ENCODE peak calls at places on chromosomes 12 and 14, in four cellular contexts. One of them, this sample, is unnamed.

GRCh38 chr14:104104006-104104901 is 18.8 kb downstream of the ASPG start:
- DNase-seq in GM04504: no peak
- DNase-seq in fibroblast of lung: no peak
- DNase-seq in stimulated activated CD4-positive, alpha-beta T cell treated with anti-CD3 and anti-CD28 coated beads, TNF-alpha, amount 100 ng/mL, for 24 hours: no peak
- DNase-seq in this sample: no peak

GRCh38 chr12:92297932-92298681 is 152.5 kb upstream of the BTG1 start:
- DNase-seq in GM04504: peak
- DNase-seq in fibroblast of lung: peak
- DNase-seq in stimulated activated CD4-positive, alpha-beta T cell treated with anti-CD3 and anti-CD28 coated beads, TNF-alpha, amount 100 ng/mL, for 24 hours: no peak
- DNase-seq in this sample: no peak

GRCh38 chr14:95305940-95306339 is 13.8 kb downstream of the CLMN start:
- DNase-seq in GM04504: no peak
- DNase-seq in fibroblast of lung: no peak
- DNase-seq in stimulated activated CD4-positive, alpha-beta T cell treated with anti-CD3 and anti-CD28 coated beads, TNF-alpha, amount 100 ng/mL, for 24 hours: no peak
- DNase-seq in this sample: no peak

GRCh38 chr12:42987216-42987631 is 397.7 kb upstream of the PRICKLE1 start:
- DNase-seq in GM04504: no peak
- DNase-seq in fibroblast of lung: no peak
- DNase-seq in stimulated activated CD4-positive, alpha-beta T cell treated with anti-CD3 and anti-CD28 coated beads, TNF-alpha, amount 100 ng/mL, for 24 hours: no peak
- DNase-seq in this sample: no peak

GRCh38 chr14:45120109-45120508 is 14.2 kb downstream of the FKBP3 start:
- DNase-seq in GM04504: no peak
- DNase-seq in fibroblast of lung: no peak
- DNase-seq in stimulated activated CD4-positive, alpha-beta T cell treated with anti-CD3 and anti-CD28 coated beads, TNF-alpha, amount 100 ng/mL, for 24 hours: no peak
- DNase-seq in this sample: no peak

GRCh38 chr14:74825008-74825407 is 50.9 kb downstream of the PROX2 start:
- DNase-seq in GM04504: no peak
- DNase-seq in fibroblast of lung: peak
- DNase-seq in stimulated activated CD4-positive, alpha-beta T cell treated with anti-CD3 and anti-CD28 coated beads, TNF-alpha, amount 100 ng/mL, for 24 hours: no peak
- DNase-seq in this sample: no peak

GRCh38 chr12:117172168-117172567 is 18.1 kb downstream of the FBXO21 start:
- DNase-seq in GM04504: no peak
- DNase-seq in fibroblast of lung: no peak
- DNase-seq in stimulated activated CD4-positive, alpha-beta T cell treated with anti-CD3 and anti-CD28 coated beads, TNF-alpha, amount 100 ng/mL, for 24 hours: no peak
- DNase-seq in this sample: no peak

GRCh38 chr14:57182760-57183503 is 85.8 kb downstream of the EXOC5 start:
- DNase-seq in GM04504: no peak
- DNase-seq in fibroblast of lung: peak
- DNase-seq in stimulated activated CD4-positive, alpha-beta T cell treated with anti-CD3 and anti-CD28 coated beads, TNF-alpha, amount 100 ng/mL, for 24 hours: no peak
- DNase-seq in this sample: no peak

GRCh38 chr12:31900271-31900670 is 58.9 kb upstream of the RESF1 start:
- DNase-seq in GM04504: no peak
- DNase-seq in fibroblast of lung: no peak
- DNase-seq in stimulated activated CD4-positive, alpha-beta T cell treated with anti-CD3 and anti-CD28 coated beads, TNF-alpha, amount 100 ng/mL, for 24 hours: no peak
- DNase-seq in this sample: no peak

GRCh38 chr12:95784886-95785285 is 5.7 kb downstream of the NTN4 start:
- DNase-seq in GM04504: no peak
- DNase-seq in fibroblast of lung: no peak
- DNase-seq in stimulated activated CD4-positive, alpha-beta T cell treated with anti-CD3 and anti-CD28 coated beads, TNF-alpha, amount 100 ng/mL, for 24 hours: no peak
- DNase-seq in this sample: no peak

GRCh38 chr12:130480231-130480630 is 142.5 kb downstream of the PIWIL1 start:
- DNase-seq in GM04504: no peak
- DNase-seq in fibroblast of lung: no peak
- DNase-seq in stimulated activated CD4-positive, alpha-beta T cell treated with anti-CD3 and anti-CD28 coated beads, TNF-alpha, amount 100 ng/mL, for 24 hours: no peak
- DNase-seq in this sample: no peak

GRCh38 chr14:23345987-23346692 is 6.5 kb downstream of the SLC22A17 start:
- DNase-seq in GM04504: no peak
- DNase-seq in fibroblast of lung: no peak
- DNase-seq in stimulated activated CD4-positive, alpha-beta T cell treated with anti-CD3 and anti-CD28 coated beads, TNF-alpha, amount 100 ng/mL, for 24 hours: no peak
- DNase-seq in this sample: no peak

GRCh38 chr12:30939234-30939633 is 12.7 kb downstream of the TSPAN11 start:
- DNase-seq in GM04504: no peak
- DNase-seq in fibroblast of lung: no peak
- DNase-seq in stimulated activated CD4-positive, alpha-beta T cell treated with anti-CD3 and anti-CD28 coated beads, TNF-alpha, amount 100 ng/mL, for 24 hours: no peak
- DNase-seq in this sample: no peak

GRCh38 chr12:24111101-24111500 is 161.6 kb upstream of the SOX5 start:
- DNase-seq in GM04504: no peak
- DNase-seq in fibroblast of lung: peak
- DNase-seq in stimulated activated CD4-positive, alpha-beta T cell treated with anti-CD3 and anti-CD28 coated beads, TNF-alpha, amount 100 ng/mL, for 24 hours: no peak
- DNase-seq in this sample: no peak

GRCh38 chr14:34872822-34873590 is 2.2 kb downstream of the BAZ1A start:
- DNase-seq in GM04504: peak
- DNase-seq in fibroblast of lung: peak
- DNase-seq in stimulated activated CD4-positive, alpha-beta T cell treated with anti-CD3 and anti-CD28 coated beads, TNF-alpha, amount 100 ng/mL, for 24 hours: no peak
- DNase-seq in this sample: no peak

GRCh38 chr14:61280526-61281185 is 482 bp downstream of the TMEM30B start:
- DNase-seq in GM04504: no peak
- DNase-seq in fibroblast of lung: peak
- DNase-seq in stimulated activated CD4-positive, alpha-beta T cell treated with anti-CD3 and anti-CD28 coated beads, TNF-alpha, amount 100 ng/mL, for 24 hours: peak
- DNase-seq in this sample: peak

GRCh38 chr14:96625436-96625945 is 123.3 kb downstream of the PAPOLA start:
- DNase-seq in GM04504: no peak
- DNase-seq in fibroblast of lung: no peak
- DNase-seq in stimulated activated CD4-positive, alpha-beta T cell treated with anti-CD3 and anti-CD28 coated beads, TNF-alpha, amount 100 ng/mL, for 24 hours: no peak
- DNase-seq in this sample: no peak

GRCh38 chr14:31025335-31026075 is at the start of gene AP4S1:
- DNase-seq in GM04504: peak
- DNase-seq in fibroblast of lung: peak
- DNase-seq in stimulated activated CD4-positive, alpha-beta T cell treated with anti-CD3 and anti-CD28 coated beads, TNF-alpha, amount 100 ng/mL, for 24 hours: peak
- DNase-seq in this sample: peak

GRCh38 chr14:68392393-68393085 is 400.3 kb downstream of the ZFP36L1 start:
- DNase-seq in GM04504: no peak
- DNase-seq in fibroblast of lung: peak
- DNase-seq in stimulated activated CD4-positive, alpha-beta T cell treated with anti-CD3 and anti-CD28 coated beads, TNF-alpha, amount 100 ng/mL, for 24 hours: no peak
- DNase-seq in this sample: no peak

GRCh38 chr14:89673499-89674225 is 256.6 kb upstream of the FOXN3 start:
- DNase-seq in GM04504: peak
- DNase-seq in fibroblast of lung: peak
- DNase-seq in stimulated activated CD4-positive, alpha-beta T cell treated with anti-CD3 and anti-CD28 coated beads, TNF-alpha, amount 100 ng/mL, for 24 hours: no peak
- DNase-seq in this sample: no peak

GRCh38 chr14:99706121-99706900 is 22.2 kb downstream of the CYP46A1 start:
- DNase-seq in GM04504: no peak
- DNase-seq in fibroblast of lung: no peak
- DNase-seq in stimulated activated CD4-positive, alpha-beta T cell treated with anti-CD3 and anti-CD28 coated beads, TNF-alpha, amount 100 ng/mL, for 24 hours: no peak
- DNase-seq in this sample: no peak

GRCh38 chr12:1525858-1526257 is 68.5 kb downstream of the FBXL14 start:
- DNase-seq in GM04504: no peak
- DNase-seq in fibroblast of lung: no peak
- DNase-seq in stimulated activated CD4-positive, alpha-beta T cell treated with anti-CD3 and anti-CD28 coated beads, TNF-alpha, amount 100 ng/mL, for 24 hours: no peak
- DNase-seq in this sample: no peak

GRCh38 chr12:118541945-118542344 is 165.6 kb downstream of the SUDS3 start:
- DNase-seq in GM04504: no peak
- DNase-seq in fibroblast of lung: no peak
- DNase-seq in stimulated activated CD4-positive, alpha-beta T cell treated with anti-CD3 and anti-CD28 coated beads, TNF-alpha, amount 100 ng/mL, for 24 hours: no peak
- DNase-seq in this sample: no peak

GRCh38 chr12:67509987-67510386 is 138.6 kb upstream of the DYRK2 start:
- DNase-seq in GM04504: no peak
- DNase-seq in fibroblast of lung: peak
- DNase-seq in stimulated activated CD4-positive, alpha-beta T cell treated with anti-CD3 and anti-CD28 coated beads, TNF-alpha, amount 100 ng/mL, for 24 hours: no peak
- DNase-seq in this sample: no peak

GRCh38 chr12:115225845-115226244 is 541.9 kb upstream of the TBX3 start:
- DNase-seq in GM04504: no peak
- DNase-seq in fibroblast of lung: no peak
- DNase-seq in stimulated activated CD4-positive, alpha-beta T cell treated with anti-CD3 and anti-CD28 coated beads, TNF-alpha, amount 100 ng/mL, for 24 hours: no peak
- DNase-seq in this sample: no peak

GRCh38 chr14:70096866-70097265 is 91.9 kb downstream of the SLC8A3 start:
- DNase-seq in GM04504: no peak
- DNase-seq in fibroblast of lung: peak
- DNase-seq in stimulated activated CD4-positive, alpha-beta T cell treated with anti-CD3 and anti-CD28 coated beads, TNF-alpha, amount 100 ng/mL, for 24 hours: no peak
- DNase-seq in this sample: no peak

GRCh38 chr12:116024769-116025168 is 252.7 kb downstream of the MED13L start:
- DNase-seq in GM04504: no peak
- DNase-seq in fibroblast of lung: no peak
- DNase-seq in stimulated activated CD4-positive, alpha-beta T cell treated with anti-CD3 and anti-CD28 coated beads, TNF-alpha, amount 100 ng/mL, for 24 hours: no peak
- DNase-seq in this sample: no peak

GRCh38 chr14:74501135-74501614 is 7.6 kb downstream of the ISCA2 start:
- DNase-seq in GM04504: peak
- DNase-seq in fibroblast of lung: peak
- DNase-seq in stimulated activated CD4-positive, alpha-beta T cell treated with anti-CD3 and anti-CD28 coated beads, TNF-alpha, amount 100 ng/mL, for 24 hours: no peak
- DNase-seq in this sample: no peak

GRCh38 chr14:63039800-63040380 is 5.4 kb downstream of the KCNH5 start:
- DNase-seq in GM04504: no peak
- DNase-seq in fibroblast of lung: peak
- DNase-seq in stimulated activated CD4-positive, alpha-beta T cell treated with anti-CD3 and anti-CD28 coated beads, TNF-alpha, amount 100 ng/mL, for 24 hours: no peak
- DNase-seq in this sample: no peak

GRCh38 chr12:4849024-4849594 is 60.6 kb upstream of the KCNA1 start:
- DNase-seq in GM04504: no peak
- DNase-seq in fibroblast of lung: peak
- DNase-seq in stimulated activated CD4-positive, alpha-beta T cell treated with anti-CD3 and anti-CD28 coated beads, TNF-alpha, amount 100 ng/mL, for 24 hours: no peak
- DNase-seq in this sample: no peak

GRCh38 chr12:126608607-126609175 is 1543.5 kb downstream of the AACS start:
- DNase-seq in GM04504: peak
- DNase-seq in fibroblast of lung: no peak
- DNase-seq in stimulated activated CD4-positive, alpha-beta T cell treated with anti-CD3 and anti-CD28 coated beads, TNF-alpha, amount 100 ng/mL, for 24 hours: no peak
- DNase-seq in this sample: no peak

GRCh38 chr14:104101086-104101621 is 15.7 kb downstream of the ASPG start:
- DNase-seq in GM04504: no peak
- DNase-seq in fibroblast of lung: no peak
- DNase-seq in stimulated activated CD4-positive, alpha-beta T cell treated with anti-CD3 and anti-CD28 coated beads, TNF-alpha, amount 100 ng/mL, for 24 hours: no peak
- DNase-seq in this sample: no peak

GRCh38 chr14:32397871-32398640 is 69.0 kb downstream of the AKAP6 start:
- DNase-seq in GM04504: peak
- DNase-seq in fibroblast of lung: peak
- DNase-seq in stimulated activated CD4-positive, alpha-beta T cell treated with anti-CD3 and anti-CD28 coated beads, TNF-alpha, amount 100 ng/mL, for 24 hours: no peak
- DNase-seq in this sample: no peak

GRCh38 chr14:24411468-24412454 is 13.0 kb downstream of the NYNRIN start:
- DNase-seq in GM04504: no peak
- DNase-seq in fibroblast of lung: peak
- DNase-seq in stimulated activated CD4-positive, alpha-beta T cell treated with anti-CD3 and anti-CD28 coated beads, TNF-alpha, amount 100 ng/mL, for 24 hours: no peak
- DNase-seq in this sample: no peak

GRCh38 chr14:68759912-68760311 is 33.0 kb downstream of the ZFP36L1 start:
- DNase-seq in GM04504: no peak
- DNase-seq in fibroblast of lung: no peak
- DNase-seq in stimulated activated CD4-positive, alpha-beta T cell treated with anti-CD3 and anti-CD28 coated beads, TNF-alpha, amount 100 ng/mL, for 24 hours: no peak
- DNase-seq in this sample: peak

GRCh38 chr14:51004352-51004800 is 60.1 kb upstream of the PYGL start:
- DNase-seq in GM04504: no peak
- DNase-seq in fibroblast of lung: no peak
- DNase-seq in stimulated activated CD4-positive, alpha-beta T cell treated with anti-CD3 and anti-CD28 coated beads, TNF-alpha, amount 100 ng/mL, for 24 hours: no peak
- DNase-seq in this sample: no peak

This sample was measured in activated CD4-positive, CD25-positive, alpha-beta regulatory T cell treated with anti-CD3 and anti-CD28 coated beads, Interleukin-2, amount 50 U/mL, for 72 hours.